ENCODE peak calls at places on chromosome 18, in four cellular contexts. One of them, this sample, is unnamed.

GRCh38 chr18:51603111-51603510 is 405.6 kb upstream of the MEX3C start:
- DNase-seq in left lung: no peak
- DNase-seq in HuH-7.5: no peak
- DNase-seq in NCI-H2171 treated with DMSO at 0.1 percent for 48 hours: no peak
- DNase-seq in this sample: no peak

GRCh38 chr18:49052891-49053644 is 102.3 kb upstream of the SMAD7 start:
- DNase-seq in left lung: no peak
- DNase-seq in HuH-7.5: no peak
- DNase-seq in NCI-H2171 treated with DMSO at 0.1 percent for 48 hours: peak
- DNase-seq in this sample: no peak

GRCh38 chr18:31070206-31070605 is 27.7 kb upstream of the DSC3 start:
- DNase-seq in left lung: no peak
- DNase-seq in HuH-7.5: no peak
- DNase-seq in NCI-H2171 treated with DMSO at 0.1 percent for 48 hours: no peak
- DNase-seq in this sample: no peak

GRCh38 chr18:28974504-28974903 is 797.6 kb upstream of the CDH2 start:
- DNase-seq in left lung: no peak
- DNase-seq in HuH-7.5: no peak
- DNase-seq in NCI-H2171 treated with DMSO at 0.1 percent for 48 hours: no peak
- DNase-seq in this sample: no peak

GRCh38 chr18:24227976-24228660 is 89.3 kb downstream of the CABYR start:
- DNase-seq in left lung: no peak
- DNase-seq in HuH-7.5: no peak
- DNase-seq in NCI-H2171 treated with DMSO at 0.1 percent for 48 hours: no peak
- DNase-seq in this sample: no peak

GRCh38 chr18:45518770-45519169 is 96.5 kb upstream of the SLC14A2 start:
- DNase-seq in left lung: no peak
- DNase-seq in HuH-7.5: no peak
- DNase-seq in NCI-H2171 treated with DMSO at 0.1 percent for 48 hours: peak
- DNase-seq in this sample: no peak

GRCh38 chr18:56065101-56065500 is 477.1 kb upstream of the TCF4 start:
- DNase-seq in left lung: no peak
- DNase-seq in HuH-7.5: no peak
- DNase-seq in NCI-H2171 treated with DMSO at 0.1 percent for 48 hours: no peak
- DNase-seq in this sample: no peak

GRCh38 chr18:79352432-79352831 is 43.3 kb upstream of the NFATC1 start:
- DNase-seq in left lung: no peak
- DNase-seq in HuH-7.5: no peak
- DNase-seq in NCI-H2171 treated with DMSO at 0.1 percent for 48 hours: no peak
- DNase-seq in this sample: no peak

GRCh38 chr18:74963820-74964446 is 245.0 kb downstream of the PTGR3 start:
- DNase-seq in left lung: peak
- DNase-seq in HuH-7.5: no peak
- DNase-seq in NCI-H2171 treated with DMSO at 0.1 percent for 48 hours: peak
- DNase-seq in this sample: no peak